ENCODE peak calls at places on chromosomes 13 and 19, in six cellular contexts. Q, D, F, G, W and U are unnamed samples.

GRCh38 chr19:32711747-32712146 is 7.8 kb upstream of the TDRD12 start:
- DNase-seq in Q (no peak), D (no peak), F (no peak), G (no peak), W (no peak), U (no peak)

GRCh38 chr13:113098163-113098732 is 7.3 kb upstream of the F7 start:
- DNase-seq in Q (no peak), D (no peak), F (no peak), G (no peak), W (no peak), U (no peak)

GRCh38 chr19:38264486-38265212 is at the start of gene SPINT2:
- DNase-seq in Q (no peak), D (peak; percentile 84), F (no peak), G (peak; percentile 95), W (no peak), U (no peak)

GRCh38 chr19:15595069-15595468 is 19.9 kb upstream of the CYP4F8 start:
- DNase-seq in Q (no peak), D (no peak), F (no peak), G (no peak), W (no peak), U (no peak)

GRCh38 chr19:15466851-15467733 is 2.7 kb upstream of the RASAL3 start:
- DNase-seq in Q (no peak), D (no peak), F (no peak), G (no peak), W (no peak), U (no peak)

GRCh38 chr19:16266586-16266942 is 58.1 kb upstream of the KLF2 start:
- DNase-seq in Q (no peak), D (no peak), F (no peak), G (no peak), W (no peak), U (no peak)

GRCh38 chr13:112968380-112968909 is 569 bp upstream of the MCF2L start:
- DNase-seq in Q (no peak), D (peak; percentile 10), F (peak; percentile 5), G (peak; percentile 43), W (peak; percentile 55), U (peak; percentile 39)

GRCh38 chr13:19860884-19861655 is 2.4 kb downstream of the ZMYM5 start:
- DNase-seq in Q (no peak), D (no peak), F (no peak), G (peak; percentile 41), W (no peak), U (no peak)

GRCh38 chr13:94706101-94706853 is 6.1 kb downstream of the SOX21 start:
- DNase-seq in Q (no peak), D (no peak), F (no peak), G (peak; percentile 73), W (no peak), U (no peak)